ENCODE peak calls at places on chromosomes 13 and 19, in seven cellular contexts. R is activated T-helper 9 cell treated with anti-CD3 and anti-CD28 coated beads, Interleukin-2, amount 50 U/mL, for 16 hours; B is anterior cingulate cortex; A is left cardiac atrium; P is mesenteric fat pad; V is GM20000; Z is OCI-LY7. E is an unnamed sample.
A peak's percentile ranks its signal among the peaks of the same experiment; 100 is the strongest.

GRCh38 chr13:51814825-51815650 is 11.1 kb upstream of the DHRS12 start:
- DNase-seq in R (peak; percentile 54), B (peak; percentile 21), A (peak; percentile 56), P (peak; percentile 74), V (peak; percentile 77), Z (peak; percentile 90), E (peak; percentile 90)

GRCh38 chr19:15417699-15418098 is 1.1 kb downstream of the AKAP8L start:
- DNase-seq in R (no peak), B (no peak), A (peak; percentile 20), P (no peak), V (no peak), Z (peak; percentile 5), E (no peak)

GRCh38 chr13:54433511-54434206 is 1405.0 kb downstream of the OLFM4 start:
- DNase-seq in R (no peak), B (no peak), A (no peak), P (no peak), V (no peak), Z (no peak), E (peak; percentile 36)

GRCh38 chr19:56842421-56842820 is 1.9 kb upstream of the PEG3 start:
- DNase-seq in R (no peak), B (no peak), A (no peak), P (no peak), V (no peak), Z (no peak), E (no peak)

GRCh38 chr13:110506859-110507566 is 54.5 kb downstream of the RAB20 start:
- DNase-seq in R (no peak), B (no peak), A (peak; percentile 77), P (no peak), V (no peak), Z (no peak), E (peak; percentile 99)

GRCh38 chr19:507286-508203 is at the start of gene TPGS1:
- DNase-seq in R (peak; percentile 79), B (peak; percentile 76), A (peak; percentile 82), P (peak; percentile 94), V (peak; percentile 89), Z (peak; percentile 85), E (peak; percentile 94)

GRCh38 chr19:51470966-51471365 is 7.4 kb upstream of the CEACAM18 start:
- DNase-seq in R (no peak), B (no peak), A (no peak), P (no peak), V (no peak), Z (no peak), E (no peak)

GRCh38 chr13:40026174-40026585 is 370.7 kb downstream of the COG6 start:
- DNase-seq in R (peak; percentile 43), B (no peak), A (no peak), P (no peak), V (peak; percentile 61), Z (no peak), E (no peak)

GRCh38 chr13:33721719-33722118 is 96.2 kb upstream of the RFC3 start:
- DNase-seq in R (no peak), B (no peak), A (no peak), P (no peak), V (no peak), Z (no peak), E (no peak)

GRCh38 chr19:8638078-8638619 is 7.7 kb downstream of the NFILZ start:
- DNase-seq in R (no peak), B (no peak), A (no peak), P (no peak), V (no peak), Z (no peak), E (no peak)

GRCh38 chr19:44747739-44748425 is 626 bp upstream of the BCL3 start:
- DNase-seq in R (no peak), B (peak; percentile 38), A (peak; percentile 83), P (peak; percentile 93), V (no peak), Z (no peak), E (peak; percentile 91)

GRCh38 chr19:18995804-18996241 is 37.5 kb downstream of the SUGP2 start:
- DNase-seq in R (no peak), B (peak; percentile 70), A (peak; percentile 77), P (no peak), V (peak; percentile 45), Z (peak; percentile 74), E (peak; percentile 36)

GRCh38 chr13:42497798-42498197 is 76.2 kb upstream of the TNFSF11 start:
- DNase-seq in R (no peak), B (no peak), A (no peak), P (no peak), V (peak; percentile 45), Z (no peak), E (peak; percentile 41)